ENCODE peak calls at places on chromosomes 6 and 20, in five cellular contexts. Q is esophagus muscularis mucosa, V is PC-9, D is mesendoderm, I is IMR-90. N is an unnamed sample. For H3K27me3, the result is how much of the 10 kb centered on the place peaks cover.

GRCh38 chr20:38604873-38605303 is 3.3 kb downstream of the ARHGAP40 start:
- DNase-seq in I (peak), V (peak), D (peak), Q (no peak), N (no peak)

GRCh38 chr6:33668914-33669313 is 42.6 kb downstream of the UQCC2 start:
- DNase-seq in I (no peak), Q (no peak), V (peak), D (peak), N (no peak)

GRCh38 chr6:17031961-17032360 is 69.9 kb upstream of the STMND1 start:
- DNase-seq in I (no peak), D (no peak), V (no peak), Q (peak), N (peak)

GRCh38 chr20:51428451-51429143 is 113.9 kb downstream of the NFATC2 start:
- DNase-seq in Q (no peak), V (no peak), D (peak), I (peak), N (peak)

GRCh38 chr6:114361036-114361435 is 18.2 kb upstream of the HS3ST5 start:
- DNase-seq in D (peak), V (no peak), Q (no peak), I (no peak), N (no peak)

GRCh38 chr6:101516553-101516952 is 123.0 kb downstream of the GRIK2 start:
- DNase-seq in Q (no peak), V (no peak), D (no peak), I (no peak), N (no peak)

GRCh38 chr6:107652526-107653182 is 162.7 kb downstream of the SOBP start:
- DNase-seq in Q (no peak), V (no peak), I (no peak), D (no peak), N (no peak)

GRCh38 chr6:147173675-147174339 is 30.4 kb upstream of the STXBP5 start:
- DNase-seq in I (no peak), D (no peak), Q (no peak), V (no peak), N (no peak)

GRCh38 chr6:113690255-113690956 is 166.7 kb upstream of the MARCKS start:
- DNase-seq in Q (peak), D (no peak), V (peak), I (peak), N (no peak)

GRCh38 chr6:6925391-6926164 is 182.2 kb upstream of the RREB1 start:
- DNase-seq in V (no peak), Q (no peak), I (peak), D (no peak), N (no peak)

GRCh38 chr6:37135835-37136694 is 33.9 kb upstream of the PIM1 start:
- DNase-seq in Q (no peak), D (no peak), I (no peak), V (peak), N (no peak)

GRCh38 chr6:47009583-47009982 is 32.5 kb downstream of the ADGRF1 start:
- DNase-seq in V (no peak), Q (peak), D (peak), I (no peak), N (no peak)

GRCh38 chr20:8718214-8718613 is 350.7 kb upstream of the PLCB4 start:
- DNase-seq in V (no peak), D (no peak), Q (no peak), I (no peak), N (no peak)

GRCh38 chr20:44908987-44909871 is 631 bp upstream of the PABPC1L start:
- DNase-seq in Q (no peak), I (no peak), D (peak), V (no peak), N (no peak)

GRCh38 chr6:93828553-93828952 is 409.2 kb upstream of the EPHA7 start:
- DNase-seq in I (no peak), V (no peak), D (no peak), Q (no peak), N (no peak)

GRCh38 chr6:108562503-108562993 is 1.8 kb downstream of the FOXO3 start:
- DNase-seq in I (peak), Q (peak), V (peak), D (peak), N (peak)

GRCh38 chr6:50318536-50318935 is 268.8 kb upstream of the DEFB112 start:
- DNase-seq in Q (no peak), I (no peak), V (no peak), D (no peak), N (no peak)

GRCh38 chr6:19377722-19378121 is 459.4 kb upstream of the ID4 start:
- DNase-seq in I (no peak), Q (no peak), D (peak), V (no peak), N (no peak)

GRCh38 chr6:28814032-28814976 is 109.5 kb downstream of the TRIM27 start:
- DNase-seq in I (no peak), V (no peak), D (peak), Q (no peak), N (no peak)

GRCh38 chr6:28816339-28816908 is 107.4 kb downstream of the TRIM27 start:
- DNase-seq in V (no peak), D (no peak), I (no peak), Q (peak), N (no peak)

GRCh38 chr6:28817808-28818145 is 106.0 kb downstream of the TRIM27 start:
- DNase-seq in V (no peak), D (peak), I (no peak), Q (no peak), N (no peak)

GRCh38 chr6:28812778-28813569 is 110.8 kb downstream of the TRIM27 start:
- DNase-seq in I (no peak), D (no peak), Q (no peak), V (no peak), N (no peak)

DNA sequence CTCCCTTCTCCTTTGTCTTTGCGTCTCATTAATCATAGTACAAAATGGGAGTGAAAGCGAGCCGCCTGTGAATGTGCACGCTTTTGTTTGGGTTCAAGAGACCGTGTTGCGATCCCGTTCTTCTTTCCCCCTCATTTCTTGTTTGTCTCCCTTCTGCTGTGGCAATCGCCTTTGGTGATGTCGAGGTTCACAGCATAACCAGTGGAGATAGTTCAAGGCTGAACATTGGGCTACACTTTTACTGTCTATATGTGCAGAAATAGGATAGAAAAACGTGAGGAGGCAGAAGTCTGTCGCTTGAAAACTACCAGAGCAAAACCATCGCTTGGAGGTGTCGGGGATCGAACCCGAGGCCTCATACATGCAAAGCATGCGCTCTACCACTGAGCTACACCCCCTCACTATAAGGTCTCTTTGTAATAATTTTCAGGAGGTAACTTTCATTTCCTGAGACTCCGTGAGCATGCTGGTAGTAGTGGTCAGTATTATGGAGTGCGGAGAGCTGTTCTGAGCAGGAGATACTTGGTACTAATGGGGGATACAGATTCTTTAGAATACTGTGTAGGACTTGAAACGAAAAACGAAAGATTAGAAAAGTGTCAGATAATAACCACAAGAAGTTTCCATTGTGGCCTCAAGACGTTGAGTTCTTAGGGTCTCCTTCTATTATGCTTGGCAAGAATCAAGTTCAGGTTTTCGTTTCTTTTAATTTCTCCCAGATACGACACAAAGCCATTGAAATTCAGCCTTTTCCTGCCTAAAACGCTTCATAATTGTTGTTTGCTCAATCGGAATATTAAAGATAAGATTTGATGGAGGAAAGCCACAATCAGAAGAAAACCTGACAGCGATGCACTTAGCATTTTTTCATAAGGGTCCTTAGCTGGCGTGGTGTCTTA is 106.6 kb downstream of the TRIM27 start:
- DNase-seq in D (peak), V (peak), Q (no peak), I (peak), N (no peak)
- H3K27me3 ChIP-seq in D (under half), V (under half), Q (under half), I (under half), N (under half)

DNA sequence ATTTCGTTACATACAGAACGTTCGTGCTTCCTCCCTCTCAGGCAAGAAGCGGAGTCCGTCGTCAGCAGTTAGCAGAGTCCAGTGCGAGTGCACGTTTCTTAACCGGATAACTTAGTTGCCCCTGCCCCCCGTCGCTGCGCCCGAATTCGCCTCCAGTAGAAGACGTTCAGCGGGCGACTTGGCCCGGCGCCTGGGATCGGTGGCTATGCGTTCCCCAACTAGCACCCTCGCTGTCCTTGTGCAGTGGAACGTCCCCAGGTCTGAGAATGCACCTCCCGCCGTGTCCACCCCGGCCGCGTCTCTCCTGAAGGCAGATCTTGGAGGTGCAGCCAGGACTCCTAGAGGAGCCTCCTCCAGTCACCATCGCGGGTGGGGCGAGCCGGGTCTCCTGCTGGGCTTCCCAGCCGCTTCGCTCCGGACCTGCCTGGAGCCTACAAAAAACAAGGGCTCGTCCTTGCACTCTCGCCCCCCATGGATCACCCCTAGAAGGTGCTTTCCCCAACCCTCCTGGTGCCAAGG is 890 bp upstream of the PCSK2 start:
- DNase-seq in I (no peak), D (peak), Q (no peak), V (no peak), N (no peak)
- H3K4me3 ChIP-seq in I (peak), D (peak), Q (peak), V (no peak), N (peak)

DNA sequence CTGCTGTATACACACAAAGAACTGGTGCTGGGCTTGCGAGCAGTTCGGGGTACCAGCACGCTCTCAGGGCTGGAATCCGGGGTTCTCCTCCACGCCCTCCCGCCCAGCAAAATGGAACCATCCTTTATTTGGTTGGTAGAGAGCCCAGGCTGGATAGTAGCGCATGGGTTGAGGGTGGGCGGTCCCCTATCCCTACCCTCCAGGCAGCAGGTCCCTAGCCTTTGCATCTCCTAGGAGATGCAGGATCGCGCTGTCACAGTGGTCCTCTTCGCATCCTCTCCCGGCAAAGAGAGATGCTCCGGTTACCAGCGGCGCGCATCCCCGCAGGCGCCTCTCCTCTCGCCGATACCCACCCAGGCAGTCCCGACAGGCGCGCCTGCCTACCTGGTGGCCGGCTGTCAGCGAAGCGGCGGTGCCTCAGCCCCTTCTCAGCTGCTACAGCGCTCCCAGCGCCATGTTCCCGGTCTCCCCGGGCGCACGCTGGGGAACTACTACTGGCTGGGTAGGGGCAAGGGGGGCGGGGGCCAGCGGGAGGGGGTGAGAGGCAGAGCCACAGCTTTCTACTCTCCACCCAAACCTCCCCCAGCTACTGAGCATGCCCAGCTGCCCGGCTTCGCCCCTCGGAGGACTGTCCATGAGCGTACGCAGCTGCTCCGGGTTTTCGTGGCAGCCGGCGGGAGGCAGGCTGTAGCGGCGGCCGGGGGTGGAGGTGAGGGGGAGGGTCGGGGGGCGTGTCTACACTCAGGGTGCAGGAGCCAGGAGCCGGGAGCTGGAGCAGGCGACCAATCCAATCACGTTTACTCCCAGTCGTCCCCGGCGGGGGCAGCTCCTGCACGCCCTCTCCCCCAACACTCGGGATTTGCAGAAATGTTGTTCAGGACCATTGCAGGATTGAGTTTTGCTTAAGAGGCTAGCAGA is at the start of gene PAK5:
- DNase-seq in D (peak), I (peak), Q (no peak), V (no peak), N (peak)
- H3K27me3 ChIP-seq in D (under half), I (under half), Q (under half), V (under half), N (under half)

DNA sequence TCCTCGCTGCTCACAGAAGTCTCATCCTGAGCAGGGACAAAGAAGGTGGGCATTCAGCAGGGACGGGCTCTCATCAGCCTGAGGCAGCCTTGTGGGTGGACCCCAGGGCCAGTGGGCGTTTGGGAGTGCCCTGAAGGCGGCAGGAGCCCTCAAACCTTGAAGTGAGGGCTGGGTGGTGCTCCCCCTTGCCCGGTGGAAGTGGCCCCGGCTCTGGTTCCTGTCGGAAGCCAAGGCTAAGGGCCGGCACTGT is 110.5 kb downstream of the NOL4L start:
- DNase-seq in Q (no peak), D (no peak), V (no peak), I (no peak), N (no peak)
- H3K4me3 ChIP-seq in Q (peak), D (no peak), V (peak), I (peak), N (no peak)

GRCh38 chr20:6212903-6213302 is 90.1 kb upstream of the FERMT1 start:
- DNase-seq in Q (no peak), I (no peak), V (no peak), D (no peak), N (peak)
- H3K27me3 ChIP-seq in Q (under half), I (under half), V (under half), D (under half), N (under half)

GRCh38 chr20:64075556-64075955 is 3.8 kb downstream of the RGS19 start:
- DNase-seq in I (no peak), D (no peak), Q (no peak), V (no peak), N (no peak)

GRCh38 chr20:64074963-64075362 is 4.4 kb downstream of the RGS19 start:
- DNase-seq in D (no peak), Q (no peak), I (no peak), V (no peak), N (no peak)

GRCh38 chr20:64077541-64077875 is 1.8 kb downstream of the RGS19 start:
- DNase-seq in Q (no peak), D (no peak), I (no peak), V (no peak), N (no peak)

GRCh38 chr20:64077094-64077493 is 2.2 kb downstream of the RGS19 start:
- DNase-seq in Q (no peak), I (no peak), D (no peak), V (no peak), N (no peak)

GRCh38 chr20:64076061-64076997 is 3.0 kb downstream of the RGS19 start:
- DNase-seq in D (no peak), Q (no peak), I (no peak), V (no peak), N (no peak)
- H3K4me3 ChIP-seq in D (no peak), Q (peak), I (no peak), V (no peak), N (no peak)

DNA sequence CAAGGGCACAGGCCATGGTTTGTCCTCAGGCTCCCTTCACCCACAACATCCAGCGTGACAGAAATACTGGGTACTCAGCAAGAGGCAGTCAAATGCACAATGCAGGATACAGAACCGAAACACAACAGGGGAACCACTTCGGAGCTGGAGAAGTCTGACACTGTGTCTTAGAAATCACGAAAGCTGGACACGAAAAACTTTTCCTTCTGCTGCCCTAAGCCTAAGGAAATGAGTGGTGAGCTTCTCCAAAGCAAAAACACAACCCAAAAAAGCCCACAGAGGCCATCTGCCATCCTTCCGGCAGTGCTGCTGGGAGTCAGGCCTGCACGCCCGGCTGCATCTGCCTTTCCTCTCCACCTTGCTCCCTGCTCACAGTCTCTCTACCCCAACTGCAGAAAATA is 106.3 kb downstream of the SLC23A2 start:
- DNase-seq in I (no peak), Q (no peak), V (no peak), D (no peak), N (no peak)
- H3K27me3 ChIP-seq in I (under half), Q (under half), V (under half), D (under half), N (under half)

N was measured in aorta.